ENCODE peak calls at places on chromosomes 12 and 14, in eight cellular contexts. One of them, this sample, is unnamed.

GRCh38 chr12:109797905-109798669 is 35.1 kb downstream of the TRPV4 start:
- DNase-seq in NCI-H460: no peak
- DNase-seq in NCI-H446 treated with DMSO at 0.1 percent for 48 hours: no peak
- DNase-seq in Kasumi-1: peak; percentile 87
- DNase-seq in WTC11: peak; percentile 66
- DNase-seq in CD8-positive, alpha-beta memory T cell: no peak
- DNase-seq in lung: no peak
- DNase-seq in ascending aorta: no peak
- DNase-seq in this sample: no peak

GRCh38 chr14:75213172-75213571 is 36.8 kb upstream of the TMED10 start:
- DNase-seq in lung: no peak
- DNase-seq in WTC11: no peak
- DNase-seq in ascending aorta: no peak
- DNase-seq in CD8-positive, alpha-beta memory T cell: no peak
- DNase-seq in Kasumi-1: no peak
- DNase-seq in NCI-H460: no peak
- DNase-seq in NCI-H446 treated with DMSO at 0.1 percent for 48 hours: no peak
- DNase-seq in this sample: no peak

GRCh38 chr14:71290301-71290700 is 383.0 kb downstream of the PCNX1 start:
- DNase-seq in CD8-positive, alpha-beta memory T cell: no peak
- DNase-seq in WTC11: no peak
- DNase-seq in ascending aorta: no peak
- DNase-seq in NCI-H460: no peak
- DNase-seq in lung: no peak
- DNase-seq in NCI-H446 treated with DMSO at 0.1 percent for 48 hours: no peak
- DNase-seq in Kasumi-1: no peak
- DNase-seq in this sample: no peak

GRCh38 chr14:84792722-84793410 is 737.1 kb upstream of the FLRT2 start:
- DNase-seq in CD8-positive, alpha-beta memory T cell: no peak
- DNase-seq in NCI-H446 treated with DMSO at 0.1 percent for 48 hours: no peak
- DNase-seq in NCI-H460: no peak
- DNase-seq in Kasumi-1: no peak
- DNase-seq in ascending aorta: no peak
- DNase-seq in WTC11: no peak
- DNase-seq in lung: no peak
- DNase-seq in this sample: no peak

GRCh38 chr14:94768521-94769412 is 1.1 kb downstream of the GSC start:
- DNase-seq in lung: no peak
- DNase-seq in WTC11: peak; percentile 44
- DNase-seq in Kasumi-1: no peak
- DNase-seq in NCI-H460: no peak
- DNase-seq in NCI-H446 treated with DMSO at 0.1 percent for 48 hours: no peak
- DNase-seq in CD8-positive, alpha-beta memory T cell: no peak
- DNase-seq in ascending aorta: no peak
- DNase-seq in this sample: peak; percentile 64

GRCh38 chr14:73633517-73634332 is 11.1 kb upstream of the DNAL1 start:
- DNase-seq in ascending aorta: peak; percentile 83
- DNase-seq in WTC11: peak; percentile 67
- DNase-seq in NCI-H460: peak; percentile 71
- DNase-seq in Kasumi-1: peak; percentile 46
- DNase-seq in lung: peak; percentile 61
- DNase-seq in CD8-positive, alpha-beta memory T cell: peak; percentile 39
- DNase-seq in NCI-H446 treated with DMSO at 0.1 percent for 48 hours: no peak
- DNase-seq in this sample: peak; percentile 77

GRCh38 chr12:6761849-6762248 is 4.3 kb upstream of the PTMS start:
- DNase-seq in WTC11: no peak
- DNase-seq in NCI-H446 treated with DMSO at 0.1 percent for 48 hours: no peak
- DNase-seq in ascending aorta: no peak
- DNase-seq in Kasumi-1: no peak
- DNase-seq in lung: no peak
- DNase-seq in CD8-positive, alpha-beta memory T cell: no peak
- DNase-seq in NCI-H460: no peak
- DNase-seq in this sample: no peak

GRCh38 chr12:101747695-101748094 is 8.4 kb upstream of the SYCP3 start:
- DNase-seq in Kasumi-1: peak; percentile 71
- DNase-seq in CD8-positive, alpha-beta memory T cell: no peak
- DNase-seq in lung: no peak
- DNase-seq in NCI-H460: no peak
- DNase-seq in NCI-H446 treated with DMSO at 0.1 percent for 48 hours: no peak
- DNase-seq in WTC11: no peak
- DNase-seq in ascending aorta: no peak
- DNase-seq in this sample: no peak

GRCh38 chr12:128844031-128844635 is 9.1 kb upstream of the GLT1D1 start:
- DNase-seq in CD8-positive, alpha-beta memory T cell: no peak
- DNase-seq in NCI-H460: no peak
- DNase-seq in WTC11: peak; percentile 11
- DNase-seq in lung: no peak
- DNase-seq in Kasumi-1: peak; percentile 73
- DNase-seq in ascending aorta: no peak
- DNase-seq in NCI-H446 treated with DMSO at 0.1 percent for 48 hours: no peak
- DNase-seq in this sample: peak; percentile 63

GRCh38 chr12:53626702-53627169 is 554 bp upstream of the ATF7 start:
- DNase-seq in NCI-H446 treated with DMSO at 0.1 percent for 48 hours: no peak
- DNase-seq in Kasumi-1: peak; percentile 32
- DNase-seq in ascending aorta: no peak
- DNase-seq in WTC11: no peak
- DNase-seq in lung: no peak
- DNase-seq in NCI-H460: no peak
- DNase-seq in CD8-positive, alpha-beta memory T cell: no peak
- DNase-seq in this sample: no peak

GRCh38 chr12:43063642-43064041 is 474.1 kb upstream of the PRICKLE1 start:
- DNase-seq in lung: no peak
- DNase-seq in Kasumi-1: no peak
- DNase-seq in CD8-positive, alpha-beta memory T cell: no peak
- DNase-seq in WTC11: no peak
- DNase-seq in NCI-H460: no peak
- DNase-seq in ascending aorta: no peak
- DNase-seq in NCI-H446 treated with DMSO at 0.1 percent for 48 hours: no peak
- DNase-seq in this sample: no peak

GRCh38 chr12:109625131-109625559 is 51.6 kb downstream of the MVK start:
- DNase-seq in NCI-H460: peak; percentile 31
- DNase-seq in CD8-positive, alpha-beta memory T cell: no peak
- DNase-seq in WTC11: no peak
- DNase-seq in ascending aorta: no peak
- DNase-seq in Kasumi-1: no peak
- DNase-seq in lung: no peak
- DNase-seq in NCI-H446 treated with DMSO at 0.1 percent for 48 hours: no peak
- DNase-seq in this sample: no peak

GRCh38 chr12:132367852-132368251 is 38.5 kb upstream of the GALNT9 start:
- DNase-seq in CD8-positive, alpha-beta memory T cell: no peak
- DNase-seq in Kasumi-1: no peak
- DNase-seq in WTC11: no peak
- DNase-seq in lung: no peak
- DNase-seq in NCI-H460: no peak
- DNase-seq in ascending aorta: no peak
- DNase-seq in NCI-H446 treated with DMSO at 0.1 percent for 48 hours: no peak
- DNase-seq in this sample: no peak

GRCh38 chr12:63900922-63901793 is 56.7 kb downstream of the SRGAP1 start:
- DNase-seq in Kasumi-1: no peak
- DNase-seq in WTC11: no peak
- DNase-seq in CD8-positive, alpha-beta memory T cell: no peak
- DNase-seq in NCI-H446 treated with DMSO at 0.1 percent for 48 hours: no peak
- DNase-seq in lung: no peak
- DNase-seq in ascending aorta: no peak
- DNase-seq in NCI-H460: no peak
- DNase-seq in this sample: no peak

GRCh38 chr12:131033486-131033885 is 79.8 kb downstream of the ADGRD1 start:
- DNase-seq in Kasumi-1: no peak
- DNase-seq in NCI-H446 treated with DMSO at 0.1 percent for 48 hours: no peak
- DNase-seq in NCI-H460: no peak
- DNase-seq in WTC11: no peak
- DNase-seq in CD8-positive, alpha-beta memory T cell: no peak
- DNase-seq in lung: no peak
- DNase-seq in ascending aorta: no peak
- DNase-seq in this sample: no peak

GRCh38 chr12:96811083-96811482 is 96.0 kb upstream of the NEDD1 start:
- DNase-seq in CD8-positive, alpha-beta memory T cell: no peak
- DNase-seq in ascending aorta: no peak
- DNase-seq in lung: no peak
- DNase-seq in NCI-H446 treated with DMSO at 0.1 percent for 48 hours: no peak
- DNase-seq in WTC11: no peak
- DNase-seq in Kasumi-1: no peak
- DNase-seq in NCI-H460: peak; percentile 74
- DNase-seq in this sample: no peak

GRCh38 chr12:12747281-12747680 is 30.1 kb downstream of the CDKN1B start:
- DNase-seq in lung: no peak
- DNase-seq in CD8-positive, alpha-beta memory T cell: no peak
- DNase-seq in ascending aorta: no peak
- DNase-seq in WTC11: no peak
- DNase-seq in NCI-H446 treated with DMSO at 0.1 percent for 48 hours: no peak
- DNase-seq in NCI-H460: no peak
- DNase-seq in Kasumi-1: no peak
- DNase-seq in this sample: no peak

GRCh38 chr12:111455448-111456320 is 50.0 kb downstream of the SH2B3 start:
- DNase-seq in CD8-positive, alpha-beta memory T cell: no peak
- DNase-seq in lung: no peak
- DNase-seq in WTC11: no peak
- DNase-seq in Kasumi-1: no peak
- DNase-seq in NCI-H446 treated with DMSO at 0.1 percent for 48 hours: no peak
- DNase-seq in ascending aorta: no peak
- DNase-seq in NCI-H460: no peak
- DNase-seq in this sample: no peak

GRCh38 chr12:1591029-1591428 is 3.4 kb downstream of the FBXL14 start:
- DNase-seq in WTC11: no peak
- DNase-seq in NCI-H446 treated with DMSO at 0.1 percent for 48 hours: no peak
- DNase-seq in ascending aorta: no peak
- DNase-seq in Kasumi-1: no peak
- DNase-seq in lung: no peak
- DNase-seq in CD8-positive, alpha-beta memory T cell: peak; percentile 20
- DNase-seq in NCI-H460: peak; percentile 30
- DNase-seq in this sample: no peak

GRCh38 chr14:97218713-97219355 is 421.7 kb downstream of the VRK1 start:
- DNase-seq in lung: no peak
- DNase-seq in WTC11: peak; percentile 68
- DNase-seq in CD8-positive, alpha-beta memory T cell: no peak
- DNase-seq in NCI-H446 treated with DMSO at 0.1 percent for 48 hours: no peak
- DNase-seq in NCI-H460: no peak
- DNase-seq in ascending aorta: no peak
- DNase-seq in Kasumi-1: no peak
- DNase-seq in this sample: peak; percentile 72

GRCh38 chr12:125340791-125341190 is 275.6 kb downstream of the AACS start:
- DNase-seq in ascending aorta: peak; percentile 67
- DNase-seq in lung: no peak
- DNase-seq in WTC11: no peak
- DNase-seq in Kasumi-1: no peak
- DNase-seq in NCI-H460: peak; percentile 5
- DNase-seq in NCI-H446 treated with DMSO at 0.1 percent for 48 hours: no peak
- DNase-seq in CD8-positive, alpha-beta memory T cell: no peak
- DNase-seq in this sample: no peak

GRCh38 chr14:50726372-50727107 is 58.4 kb upstream of the SAV1 start:
- DNase-seq in Kasumi-1: no peak
- DNase-seq in WTC11: no peak
- DNase-seq in lung: no peak
- DNase-seq in ascending aorta: no peak
- DNase-seq in NCI-H446 treated with DMSO at 0.1 percent for 48 hours: no peak
- DNase-seq in NCI-H460: no peak
- DNase-seq in CD8-positive, alpha-beta memory T cell: no peak
- DNase-seq in this sample: no peak

GRCh38 chr14:75369506-75369905 is 58.3 kb upstream of the JDP2 start:
- DNase-seq in WTC11: no peak
- DNase-seq in Kasumi-1: no peak
- DNase-seq in ascending aorta: no peak
- DNase-seq in NCI-H446 treated with DMSO at 0.1 percent for 48 hours: no peak
- DNase-seq in NCI-H460: no peak
- DNase-seq in CD8-positive, alpha-beta memory T cell: no peak
- DNase-seq in lung: no peak
- DNase-seq in this sample: no peak

GRCh38 chr14:56126514-56126913 is 8.3 kb downstream of the PELI2 start:
- DNase-seq in NCI-H446 treated with DMSO at 0.1 percent for 48 hours: no peak
- DNase-seq in WTC11: no peak
- DNase-seq in NCI-H460: no peak
- DNase-seq in Kasumi-1: no peak
- DNase-seq in ascending aorta: no peak
- DNase-seq in CD8-positive, alpha-beta memory T cell: no peak
- DNase-seq in lung: no peak
- DNase-seq in this sample: no peak

GRCh38 chr14:54784657-54785056 is 118.0 kb downstream of the GCH1 start:
- DNase-seq in Kasumi-1: no peak
- DNase-seq in NCI-H460: no peak
- DNase-seq in ascending aorta: peak; percentile 79
- DNase-seq in NCI-H446 treated with DMSO at 0.1 percent for 48 hours: no peak
- DNase-seq in CD8-positive, alpha-beta memory T cell: no peak
- DNase-seq in lung: no peak
- DNase-seq in WTC11: no peak
- DNase-seq in this sample: no peak

GRCh38 chr12:46553266-46553665 is 180.7 kb upstream of the SLC38A2 start:
- DNase-seq in CD8-positive, alpha-beta memory T cell: no peak
- DNase-seq in NCI-H460: no peak
- DNase-seq in ascending aorta: no peak
- DNase-seq in Kasumi-1: no peak
- DNase-seq in NCI-H446 treated with DMSO at 0.1 percent for 48 hours: no peak
- DNase-seq in WTC11: no peak
- DNase-seq in lung: no peak
- DNase-seq in this sample: no peak

GRCh38 chr14:71478542-71478941 is 453.7 kb upstream of the RGS6 start:
- DNase-seq in lung: no peak
- DNase-seq in ascending aorta: no peak
- DNase-seq in NCI-H460: no peak
- DNase-seq in WTC11: no peak
- DNase-seq in Kasumi-1: peak; percentile 85
- DNase-seq in NCI-H446 treated with DMSO at 0.1 percent for 48 hours: no peak
- DNase-seq in CD8-positive, alpha-beta memory T cell: no peak
- DNase-seq in this sample: no peak